ENCODE peak calls at places on chromosome 9, in nine cellular contexts. M is vagina, R is esophagus muscularis mucosa, N is suprapubic skin, K is GM12878, S is endothelial cell of umbilical vein, W is transverse colon, L is HCT116, D is upper lobe of left lung. F is an unnamed sample. For H3K4me1, the result is how much of the 10 kb centered on the place peaks cover.

GRCh38 chr9:121551985-121552753 is 52.5 kb upstream of the GGTA1 start:
- DNase-seq in M (no peak), K (no peak), W (no peak), N (no peak), S (no peak), R (no peak), D (no peak), L (no peak), F (no peak)

GRCh38 chr9:128048663-128049062 is 18.5 kb downstream of the NAIF1 start:
- DNase-seq in D (no peak), N (no peak), S (no peak), K (no peak), R (no peak), M (no peak), L (no peak), W (no peak), F (no peak)

GRCh38 chr9:91023741-91024140 is 222.1 kb downstream of the SYK start:
- DNase-seq in S (no peak), L (no peak), K (no peak), M (no peak), R (peak), D (no peak), W (no peak), N (peak), F (no peak)

GRCh38 chr9:7316458-7316795 is 483.2 kb downstream of the DMAC1 start:
- DNase-seq in K (no peak), W (no peak), L (no peak), S (no peak), N (no peak), R (no peak), M (no peak), D (no peak), F (no peak)

GRCh38 chr9:23721466-23721865 is 104.6 kb downstream of the ELAVL2 start:
- DNase-seq in K (no peak), N (no peak), W (no peak), R (no peak), D (no peak), M (no peak), L (no peak), S (no peak), F (no peak)

GRCh38 chr9:89598926-89599325 is 5.9 kb upstream of the GADD45G start:
- DNase-seq in L (no peak), K (no peak), N (no peak), M (peak), W (no peak), D (no peak), S (no peak), R (no peak), F (no peak)

GRCh38 chr9:1429328-1429727 is 379.2 kb downstream of the DMRT2 start:
- DNase-seq in R (no peak), D (no peak), N (no peak), L (no peak), M (no peak), K (no peak), W (peak), S (no peak), F (no peak)

GRCh38 chr9:131608469-131609115 is 63.3 kb downstream of the PRRT1B start:
- DNase-seq in M (no peak), N (no peak), L (peak), S (peak), D (peak), R (peak), W (peak), K (no peak), F (peak)

GRCh38 chr9:120265791-120266190 is 314.2 kb downstream of the CDK5RAP2 start:
- DNase-seq in S (no peak), L (no peak), R (no peak), D (no peak), W (no peak), K (no peak), M (no peak), N (no peak), F (no peak)

GRCh38 chr9:69081261-69081660 is 45.7 kb downstream of the FXN start:
- DNase-seq in M (no peak), W (no peak), K (no peak), L (no peak), N (no peak), S (no peak), R (no peak), D (no peak), F (no peak)

GRCh38 chr9:104506565-104506964 is 2.5 kb downstream of the OR13F1 start:
- DNase-seq in D (no peak), M (no peak), N (no peak), L (no peak), W (no peak), S (no peak), K (no peak), R (no peak), F (no peak)

GRCh38 chr9:33506626-33507370 is 17.3 kb upstream of the ANKRD18B start:
- DNase-seq in S (peak), W (no peak), M (no peak), R (no peak), K (no peak), N (no peak), L (peak), D (no peak), F (no peak)

DNA sequence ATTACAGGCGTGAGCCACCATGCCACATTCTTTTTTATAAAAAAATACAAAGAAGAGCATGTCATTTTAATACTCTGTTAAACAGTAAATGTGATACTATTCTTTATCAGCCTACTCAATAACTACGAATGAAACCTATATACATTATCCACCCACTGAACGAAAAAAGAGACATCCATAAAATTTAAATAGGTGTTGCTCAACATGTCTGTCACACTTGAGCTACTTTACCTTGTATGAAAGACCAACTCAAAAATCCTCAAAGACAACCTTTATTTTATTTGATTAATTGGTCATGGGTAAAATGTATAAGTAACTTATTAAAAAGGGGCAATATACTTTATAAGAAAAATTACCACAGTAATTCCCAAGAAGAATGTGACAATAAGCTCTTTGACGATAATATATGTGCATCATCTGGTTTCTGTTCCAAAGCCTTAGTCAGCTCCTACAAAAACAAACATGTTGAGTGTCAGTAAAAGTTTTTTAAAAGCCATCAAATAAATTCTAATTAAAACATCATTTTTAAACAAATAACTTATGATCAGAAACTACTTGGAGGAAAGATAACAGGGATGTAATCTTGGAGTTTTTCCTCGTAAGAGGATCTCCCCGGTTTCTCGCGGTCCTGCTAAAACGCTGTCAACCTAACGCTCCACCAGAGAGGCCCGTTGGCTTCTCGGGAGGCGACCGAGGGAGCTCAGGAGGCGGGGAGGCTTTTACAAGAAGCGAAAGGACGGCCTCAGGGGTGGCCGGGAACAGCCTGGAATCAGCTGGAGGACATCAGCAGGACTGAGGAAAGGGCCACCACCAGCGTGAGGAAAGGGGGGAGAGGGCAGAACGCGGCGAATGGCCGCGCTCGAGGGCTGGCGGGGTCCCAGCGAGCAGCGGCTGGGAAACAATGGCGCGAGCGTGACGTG is 13.5 kb upstream of the ANKRD18B start:
- DNase-seq in L (no peak), N (peak), W (peak), M (no peak), R (peak), K (no peak), D (peak), S (peak), F (peak)
- TF ChIP-seq POLR2A in L (peak), N (no peak), W (no peak), M (no peak), R (no peak), K (peak), D (no peak), S (peak), F (no peak)

GRCh38 chr9:136230773-136231172 is 14.8 kb downstream of the QSOX2 start:
- DNase-seq in R (no peak), K (no peak), W (no peak), S (no peak), M (no peak), D (no peak), N (no peak), L (no peak), F (no peak)

GRCh38 chr9:136230365-136230764 is 15.2 kb downstream of the QSOX2 start:
- DNase-seq in W (no peak), K (no peak), D (no peak), M (no peak), S (no peak), R (no peak), N (no peak), L (no peak), F (no peak)

GRCh38 chr9:136232964-136233363 is 12.6 kb downstream of the QSOX2 start:
- DNase-seq in L (no peak), M (no peak), R (no peak), N (no peak), D (no peak), W (no peak), S (no peak), K (no peak), F (no peak)

GRCh38 chr9:136233868-136234267 is 11.7 kb downstream of the QSOX2 start:
- DNase-seq in M (no peak), N (no peak), R (no peak), K (no peak), L (no peak), W (no peak), S (no peak), D (no peak), F (no peak)

DNA sequence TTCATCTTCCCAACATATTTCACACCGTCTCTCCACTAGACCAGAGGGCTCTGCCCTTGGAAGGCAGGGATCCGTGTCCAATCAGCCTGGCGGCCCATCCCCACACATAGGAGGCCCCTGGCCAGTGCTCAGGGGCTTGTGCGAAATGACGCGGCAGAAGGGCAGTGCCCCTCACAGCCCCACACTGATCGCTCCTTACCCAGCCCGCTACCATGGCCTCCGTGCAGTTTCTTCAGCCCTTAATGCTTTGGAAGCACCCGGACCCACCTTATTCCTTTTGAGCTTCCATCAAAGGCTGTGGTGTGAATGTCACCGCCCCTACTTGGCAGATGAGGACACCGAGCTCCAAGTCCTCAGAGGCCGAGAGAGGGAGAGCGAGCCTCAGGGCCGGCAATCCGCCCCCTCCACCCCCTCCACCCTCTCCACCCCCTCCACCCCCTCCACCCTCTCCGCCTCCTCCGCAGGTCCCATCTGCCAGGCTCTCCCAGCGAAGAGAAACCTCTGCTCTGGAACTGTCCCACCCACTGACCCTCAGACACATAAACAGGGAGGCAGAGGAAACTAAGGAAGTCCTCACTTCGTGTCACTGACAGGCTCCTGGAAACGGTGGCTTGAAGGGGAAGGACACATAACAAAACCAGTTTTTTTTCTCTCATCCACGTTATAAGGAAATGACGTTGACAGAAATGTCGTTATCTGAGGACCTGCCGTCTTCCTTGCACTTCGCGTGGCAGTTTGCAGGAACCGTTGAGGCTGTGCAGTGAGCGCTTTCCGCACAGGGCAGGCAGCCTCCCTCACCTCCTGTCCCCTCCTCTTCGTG is 13.9 kb downstream of the QSOX2 start:
- DNase-seq in D (no peak), W (no peak), L (no peak), K (no peak), N (no peak), R (no peak), M (no peak), S (no peak), F (no peak)
- TF ChIP-seq POLR2AphosphoS5 in D (no peak), W (no peak), L (no peak), K (no peak), N (no peak), R (no peak), M (no peak), S (no peak), F (no peak)

DNA sequence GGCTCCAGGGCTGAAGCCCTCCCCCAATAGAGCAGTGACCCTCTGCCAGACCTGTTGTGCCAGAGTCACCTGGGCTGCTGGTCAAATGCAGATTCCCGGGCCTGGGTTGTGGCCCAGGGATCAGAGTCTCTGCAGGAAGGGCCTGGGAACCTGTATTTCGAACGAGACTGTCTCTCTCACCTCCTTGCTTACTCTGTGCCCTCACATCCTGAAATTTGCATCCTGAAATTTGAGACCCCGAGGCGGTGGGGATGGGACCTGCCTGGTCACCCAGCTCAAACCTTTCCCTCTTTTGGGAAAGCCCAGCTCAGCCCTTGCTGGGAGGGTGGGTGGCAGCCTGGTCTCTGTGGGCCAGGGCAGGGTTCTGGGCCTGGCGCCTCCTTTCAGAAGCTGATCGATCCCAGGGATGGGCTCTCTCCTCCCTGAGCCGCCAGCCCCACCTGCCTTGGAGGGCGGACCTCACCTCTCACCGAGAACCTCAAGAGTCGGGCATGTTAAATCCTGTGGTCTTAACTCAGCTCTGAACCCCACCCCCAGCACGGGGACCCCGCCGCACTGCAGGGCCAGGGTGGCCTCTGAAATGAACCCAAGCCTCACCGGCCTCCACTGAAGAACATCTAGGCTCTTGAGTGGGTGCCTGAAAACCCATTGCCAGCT is 44.0 kb upstream of the IER5L start:
- DNase-seq in W (no peak), L (no peak), S (no peak), M (no peak), R (no peak), K (no peak), N (no peak), D (no peak), F (no peak)
- H3K4me1 ChIP-seq in W (under half), L (under half), S (under half), M (under half), R (under half), K (under half), N (under half), D (under half), F (under half)

DNA sequence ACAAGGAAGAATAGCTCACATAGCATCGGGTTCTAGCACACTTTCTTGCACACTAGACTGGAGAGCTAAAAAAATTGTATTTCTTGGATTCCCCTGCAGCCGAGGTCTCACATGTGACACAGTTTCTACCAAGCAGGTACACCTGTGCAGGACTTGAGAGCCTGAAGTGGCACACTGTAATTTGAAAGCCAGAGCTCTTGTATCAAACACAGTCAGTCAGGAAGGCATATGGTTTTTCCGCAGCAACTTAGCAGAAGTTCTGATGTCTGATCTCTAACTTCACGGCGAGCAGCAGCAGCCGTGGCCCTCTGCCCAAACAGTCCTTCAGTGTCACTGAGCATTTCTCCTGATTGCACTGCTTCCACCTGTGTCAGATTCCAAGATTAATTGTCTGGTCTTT is 25.5 kb downstream of the TMEM245 start:
- DNase-seq in K (no peak), S (no peak), M (no peak), N (no peak), W (no peak), L (no peak), D (no peak), R (no peak), F (no peak)
- TF ChIP-seq POLR2A in K (no peak), S (no peak), M (no peak), N (no peak), W (no peak), L (no peak), D (no peak), R (no peak), F (no peak)

F was measured in stomach.